ENCODE peak calls at places on chromosomes 6 and 20, in six cellular contexts. Y is CD8-positive, alpha-beta T cell; T is A549; I is heart left ventricle; J is left lung; H is mammary epithelial cell. K is an unnamed sample.
A peak's percentile ranks its signal among the peaks of the same experiment; 100 is the strongest.

GRCh38 chr6:166809721-166810120 is 146.6 kb downstream of the RNASET2 start:
- DNase-seq in T (no peak), H (peak; percentile 11), I (no peak), Y (no peak), J (no peak), K (peak; percentile 61)

GRCh38 chr6:105952326-105952725 is 133.8 kb upstream of the PRDM1 start:
- DNase-seq in I (no peak), H (no peak), J (no peak), Y (no peak), T (no peak), K (no peak)

GRCh38 chr6:14524319-14524718 is 406.7 kb downstream of the CD83 start:
- DNase-seq in Y (no peak), J (no peak), T (no peak), H (peak; percentile 31), I (peak; percentile 27), K (no peak)

GRCh38 chr20:16104783-16105182 is 468.5 kb downstream of the KIF16B start:
- DNase-seq in T (no peak), Y (no peak), I (no peak), J (no peak), H (no peak), K (no peak)

GRCh38 chr6:116060572-116061283 is at the start of gene FRK:
- DNase-seq in J (no peak), T (peak; percentile 87), H (peak; percentile 92), Y (no peak), I (peak; percentile 19), K (peak; percentile 75)

GRCh38 chr20:63911171-63911570 is 16.2 kb downstream of the DNAJC5 start:
- DNase-seq in J (peak; percentile 87), I (no peak), T (no peak), Y (no peak), H (peak; percentile 99), K (peak; percentile 95)

GRCh38 chr6:169960891-169961611 is 209.6 kb downstream of the ERMARD start:
- DNase-seq in T (no peak), J (peak; percentile 41), Y (peak; percentile 17), I (peak; percentile 4), H (no peak), K (no peak)

GRCh38 chr6:16394651-16395050 is 156.3 kb downstream of the GMPR start:
- DNase-seq in H (no peak), T (no peak), J (no peak), Y (no peak), I (no peak), K (no peak)

GRCh38 chr6:130012728-130013127 is 5.7 kb upstream of the L3MBTL3 start:
- DNase-seq in T (no peak), I (no peak), Y (no peak), H (no peak), J (no peak), K (no peak)

GRCh38 chr6:15375638-15376290 is 129.9 kb downstream of the JARID2 start:
- DNase-seq in Y (no peak), T (no peak), H (no peak), J (no peak), I (no peak), K (no peak)

GRCh38 chr6:33746036-33746600 is 587 bp downstream of the IP6K3 start:
- DNase-seq in J (no peak), H (peak; percentile 20), Y (no peak), I (peak; percentile 56), T (no peak), K (peak; percentile 19)

GRCh38 chr20:18057106-18057993 is at the start of gene OVOL2:
- DNase-seq in T (peak; percentile 39), J (peak; percentile 89), H (peak; percentile 82), I (no peak), Y (no peak), K (peak; percentile 64)

GRCh38 chr20:33791021-33791420 is 20.1 kb upstream of the CHMP4B start:
- DNase-seq in J (peak; percentile 71), H (no peak), I (no peak), T (no peak), Y (no peak), K (no peak)
- H3K4me1 ChIP-seq in J (peaks cover 45% of the 10 kb centered on the region), H (peaks cover 27% of the 10 kb centered on the region), I (peaks cover 11% of the 10 kb centered on the region), T (peaks cover 27% of the 10 kb centered on the region), Y (no peaks in the 10 kb centered on the region), K (peaks cover 4% of the 10 kb centered on the region)

GRCh38 chr20:3436864-3437574 is 29.6 kb upstream of the DNAAF9 start:
- DNase-seq in H (no peak), I (no peak), J (no peak), T (no peak), Y (no peak), K (no peak)
- H3K4me1 ChIP-seq in H (no peaks in the 10 kb centered on the region), I (no peaks in the 10 kb centered on the region), J (no peaks in the 10 kb centered on the region), T (no peaks in the 10 kb centered on the region), Y (no peaks in the 10 kb centered on the region), K (no peaks in the 10 kb centered on the region)

DNA sequence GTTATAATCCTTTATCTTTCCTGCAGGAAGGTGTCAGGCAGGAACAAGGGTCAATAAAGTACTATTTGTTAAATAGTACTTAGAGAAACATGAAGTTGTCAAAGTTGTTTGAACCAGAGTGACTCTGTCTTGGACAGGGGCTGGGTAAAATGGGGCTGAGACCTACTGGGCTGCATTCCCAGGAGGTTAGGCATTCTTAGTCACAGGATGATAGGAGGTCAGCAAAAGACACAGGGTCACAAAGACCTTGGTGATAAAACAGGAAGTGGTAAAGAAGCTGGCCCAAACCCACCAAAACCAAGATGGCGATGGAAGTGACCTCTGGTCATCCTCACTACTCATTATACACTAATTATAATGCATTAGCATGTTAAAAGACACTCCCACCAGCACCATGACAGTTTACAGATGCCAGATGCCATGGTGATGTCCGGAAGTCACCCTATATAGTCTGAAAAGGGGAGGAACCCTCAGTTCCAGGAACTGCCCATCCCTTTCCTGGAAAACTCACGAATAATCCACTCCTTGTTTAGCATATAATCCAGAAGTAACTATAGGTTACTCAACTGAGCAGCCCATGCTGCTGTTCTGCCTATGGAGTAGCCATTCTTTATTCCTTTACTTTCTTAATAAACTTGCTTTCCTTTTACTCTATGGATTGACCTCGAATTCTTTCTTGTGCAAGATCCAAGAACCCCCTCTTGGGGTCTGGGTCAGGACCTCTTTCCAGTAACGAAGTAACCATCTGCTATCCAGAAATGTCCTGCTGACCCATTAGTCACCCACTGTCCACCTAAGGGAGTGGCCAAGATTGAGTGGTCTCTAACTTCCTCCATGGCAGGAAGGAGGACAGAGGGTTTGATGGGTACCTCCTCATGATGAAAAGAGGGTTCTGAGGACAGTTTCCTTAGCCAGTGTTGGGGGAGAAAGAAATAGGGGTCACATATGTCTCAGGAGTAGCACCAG is 19.6 kb downstream of the SLC22A2 start:
- DNase-seq in T (peak; percentile 77), H (peak; percentile 53), Y (no peak), I (no peak), J (no peak), K (no peak)
- H3K4me1 ChIP-seq in T (peaks cover 40% of the 10 kb centered on the region), H (peaks cover 22% of the 10 kb centered on the region), Y (no peaks in the 10 kb centered on the region), I (no peaks in the 10 kb centered on the region), J (no peaks in the 10 kb centered on the region), K (peaks cover 26% of the 10 kb centered on the region)

GRCh38 chr6:30781362-30781696 is 37.0 kb upstream of the IER3 start:
- DNase-seq in T (no peak), I (no peak), Y (no peak), H (no peak), J (no peak), K (no peak)

GRCh38 chr6:30779850-30780641 is 35.7 kb upstream of the IER3 start:
- DNase-seq in Y (no peak), J (no peak), T (no peak), H (no peak), I (no peak), K (no peak)

GRCh38 chr6:30782425-30783014 is 38.2 kb upstream of the IER3 start:
- DNase-seq in H (peak; percentile 79), Y (no peak), I (no peak), T (peak; percentile 85), J (no peak), K (peak; percentile 76)

GRCh38 chr6:30780642-30780920 is 36.2 kb upstream of the IER3 start:
- DNase-seq in H (no peak), Y (no peak), J (no peak), T (no peak), I (no peak), K (no peak)

GRCh38 chr6:30781697-30782424 is 37.5 kb upstream of the IER3 start:
- DNase-seq in I (peak; percentile 97), H (peak; percentile 97), T (peak; percentile 97), J (peak; percentile 91), Y (no peak), K (peak; percentile 99)
- H3K4me1 ChIP-seq in I (peaks cover 42% of the 10 kb centered on the region), H (peaks cover 36% of the 10 kb centered on the region), T (peaks cover 88% of the 10 kb centered on the region), J (peaks cover 96% of the 10 kb centered on the region), Y (peaks cover 18% of the 10 kb centered on the region), K (peaks cover 36% of the 10 kb centered on the region)

GRCh38 chr6:20205722-20206154 is 6.5 kb downstream of the MBOAT1 start:
- DNase-seq in H (no peak), J (peak; percentile 81), T (no peak), Y (no peak), I (no peak), K (no peak)

GRCh38 chr6:20208687-20209378 is 3.4 kb downstream of the MBOAT1 start:
- DNase-seq in T (no peak), J (no peak), Y (no peak), I (no peak), H (no peak), K (no peak)

GRCh38 chr6:20203561-20204528 is 8.4 kb downstream of the MBOAT1 start:
- DNase-seq in J (no peak), I (no peak), T (no peak), H (no peak), Y (no peak), K (peak; percentile 56)

GRCh38 chr6:20210158-20210557 is 2.1 kb downstream of the MBOAT1 start:
- DNase-seq in J (no peak), T (no peak), H (no peak), I (no peak), Y (no peak), K (no peak)

GRCh38 chr6:20207096-20207454 is 5.2 kb downstream of the MBOAT1 start:
- DNase-seq in T (no peak), I (no peak), H (no peak), Y (no peak), J (no peak), K (no peak)
- H3K4me1 ChIP-seq in T (peaks cover 24% of the 10 kb centered on the region), I (peaks cover 21% of the 10 kb centered on the region), H (peaks cover 16% of the 10 kb centered on the region), Y (peaks cover 26% of the 10 kb centered on the region), J (peaks cover 91% of the 10 kb centered on the region), K (peaks cover 22% of the 10 kb centered on the region)

K was measured in foreskin keratinocyte.